ENCODE peak calls at places on chromosomes 1 and 21, in four cellular contexts. G, N, H and D are unnamed samples.
A peak's percentile ranks its signal among the peaks of the same experiment; 100 is the strongest.

GRCh38 chr1:212625781-212626450 is 17.4 kb downstream of the ATF3 start:
- DNase-seq in G (no peak), N (no peak), H (no peak), D (peak; percentile 41)

GRCh38 chr1:201137579-201138310 is 10.8 kb upstream of the ASCL5 start:
- DNase-seq in G (peak; percentile 97), N (no peak), H (peak; percentile 68), D (peak; percentile 3)

GRCh38 chr1:70224954-70225353 is 3.8 kb downstream of the SRSF11 start:
- DNase-seq in G (no peak), N (no peak), H (no peak), D (no peak)

GRCh38 chr1:111441573-111442192 is 7.4 kb downstream of the WDR77 start:
- DNase-seq in G (peak; percentile 25), N (peak; percentile 15), H (no peak), D (no peak)

GRCh38 chr21:37546299-37546908 is 179.8 kb downstream of the DYRK1A start:
- DNase-seq in G (no peak), N (no peak), H (no peak), D (no peak)

GRCh38 chr1:155104605-155105534 is 22.8 kb upstream of the EFNA1 start:
- DNase-seq in G (no peak), N (no peak), H (no peak), D (no peak)

GRCh38 chr21:38479641-38480515 is 18.4 kb downstream of the ERG start:
- DNase-seq in G (no peak), N (no peak), H (peak; percentile 100), D (no peak)

GRCh38 chr1:35112668-35113067 is 33.5 kb downstream of the ZMYM1 start:
- DNase-seq in G (peak; percentile 5), N (no peak), H (no peak), D (no peak)

DNA sequence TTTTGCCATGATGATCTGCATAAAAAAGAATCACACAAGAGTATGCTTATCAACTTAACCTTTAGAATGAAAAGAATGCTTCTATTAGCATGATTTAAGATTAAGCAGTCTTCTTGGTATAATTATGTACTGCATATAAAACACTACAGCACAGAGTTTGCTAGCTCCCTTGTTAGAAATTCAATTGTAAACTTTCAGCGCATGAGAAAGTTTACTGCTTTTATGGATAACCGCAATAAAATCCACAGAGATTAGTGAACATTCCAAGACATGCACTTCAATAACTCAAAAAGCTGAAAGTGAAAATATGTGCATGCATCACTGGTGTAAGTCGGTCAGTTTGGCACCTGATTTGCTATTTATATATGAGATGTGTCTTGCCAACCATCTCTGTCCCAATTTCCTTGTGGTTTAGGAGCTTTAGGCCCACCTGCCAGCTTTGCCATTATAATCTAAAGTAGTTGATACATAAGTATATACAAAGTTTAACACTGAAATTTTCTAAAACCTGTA is 16.9 kb downstream of the CCT8 start:
- DNase-seq in G (no peak), N (no peak), H (no peak), D (no peak)
- H2AFZ ChIP-seq in G (no peak overlapping the region), N (no peak overlapping the region), H (no peak overlapping the region), D (no peak overlapping the region)

DNA sequence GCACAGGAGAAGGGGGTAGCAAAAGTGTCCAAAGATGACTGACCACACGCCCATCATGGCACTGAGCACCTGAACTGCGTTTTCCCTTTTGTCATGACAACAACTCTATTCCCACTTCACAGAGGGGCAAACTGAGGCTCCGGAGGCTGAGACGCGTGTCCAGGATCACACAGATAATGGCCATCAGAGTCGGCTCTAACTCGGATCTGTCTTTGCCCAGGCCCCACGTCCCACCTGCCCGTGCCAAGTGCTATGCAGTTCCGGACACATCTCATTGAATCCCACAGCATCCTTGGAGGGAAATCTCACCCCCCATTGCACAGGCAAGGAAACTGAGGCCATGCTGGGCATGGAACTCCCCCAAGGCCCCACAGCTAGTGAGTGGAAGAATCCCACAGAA is 62.1 kb downstream of the MATN1 start:
- DNase-seq in G (no peak), N (no peak), H (no peak), D (no peak)
- H2AFZ ChIP-seq in G (no peak overlapping the region), N (no peak overlapping the region), H (no peak overlapping the region), D (no peak overlapping the region)

GRCh38 chr1:83689900-83690868 is 308.7 kb downstream of the TTLL7 start:
- DNase-seq in G (no peak), N (no peak), H (no peak), D (no peak)

GRCh38 chr1:83697220-83697619 is 301.7 kb downstream of the TTLL7 start:
- DNase-seq in G (no peak), N (no peak), H (no peak), D (no peak)

GRCh38 chr1:83694449-83694848 is 304.5 kb downstream of the TTLL7 start:
- DNase-seq in G (no peak), N (no peak), H (no peak), D (no peak)

GRCh38 chr1:83693409-83694126 is 305.4 kb downstream of the TTLL7 start:
- DNase-seq in G (no peak), N (peak; percentile 37), H (no peak), D (no peak)

DNA sequence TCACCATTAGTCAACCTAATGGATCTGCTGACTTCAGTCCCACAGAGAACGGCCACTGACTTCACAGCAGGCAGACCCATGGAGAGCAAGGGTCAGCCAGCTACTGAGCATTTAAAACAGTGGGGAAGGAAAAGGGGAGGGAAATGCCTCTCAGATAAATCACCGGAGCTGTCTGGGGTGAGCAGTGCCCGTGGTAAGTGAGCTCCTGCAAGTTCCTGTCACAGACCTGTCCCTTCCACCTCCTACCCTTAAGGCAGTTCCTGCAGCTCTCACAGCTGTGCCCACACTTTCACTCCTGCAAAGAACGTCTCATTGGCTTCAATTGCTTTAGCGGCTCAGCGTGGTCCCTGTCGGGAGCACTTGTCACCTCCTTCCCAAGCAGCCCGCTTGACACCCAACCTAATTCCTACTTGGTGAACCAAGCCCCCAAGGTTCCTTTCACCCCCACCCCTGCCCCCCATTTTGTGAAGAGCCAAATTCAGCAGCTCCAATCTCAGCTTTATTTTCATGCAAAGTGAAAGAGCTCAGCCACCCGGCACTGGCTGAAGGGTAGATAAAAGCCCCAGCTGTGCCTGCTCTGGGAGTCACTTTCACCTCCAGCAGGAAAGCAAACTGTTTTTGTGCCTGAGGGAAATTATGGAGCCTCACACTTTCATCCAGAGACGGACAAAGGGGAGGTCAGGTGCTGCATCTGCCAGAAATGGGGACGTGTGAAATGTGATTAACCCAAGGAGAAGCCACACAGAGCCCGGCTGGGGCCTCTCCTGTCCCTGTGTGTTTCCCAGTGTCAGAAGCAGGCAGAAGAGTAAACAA is 306.2 kb downstream of the TTLL7 start:
- DNase-seq in G (peak; percentile 0), N (peak; percentile 56), H (no peak), D (peak; percentile 55)
- H2AFZ ChIP-seq in G (peak overlapping the region; percentile 51), N (peak overlapping the region; percentile 71), H (no peak overlapping the region), D (no peak overlapping the region)

GRCh38 chr1:147902183-147902845 is at the start of gene GJA8:
- DNase-seq in G (no peak), N (no peak), H (no peak), D (peak; percentile 27)
- H2AFZ ChIP-seq in G (no peak within 1 kb of the TSS), N (no peak within 1 kb of the TSS), H (no peak within 1 kb of the TSS), D (no peak within 1 kb of the TSS)

GRCh38 chr1:211553549-211553948 is 25.4 kb downstream of the SLC30A1 start:
- DNase-seq in G (no peak), N (no peak), H (no peak), D (no peak)

GRCh38 chr1:211564084-211564483 is 14.9 kb downstream of the SLC30A1 start:
- DNase-seq in G (no peak), N (no peak), H (no peak), D (no peak)

GRCh38 chr1:211557894-211558625 is 20.9 kb downstream of the SLC30A1 start:
- DNase-seq in G (no peak), N (no peak), H (no peak), D (no peak)

GRCh38 chr1:211559222-211560010 is 19.5 kb downstream of the SLC30A1 start:
- DNase-seq in G (no peak), N (no peak), H (no peak), D (peak; percentile 19)
- H2AFZ ChIP-seq in G (no peak overlapping the region), N (peak overlapping the region; percentile 41), H (no peak overlapping the region), D (no peak overlapping the region)

GRCh38 chr1:214857716-214858115 is 224.8 kb upstream of the KCNK2 start:
- DNase-seq in G (no peak), N (no peak), H (no peak), D (no peak)
- H2AFZ ChIP-seq in G (no peak overlapping the region), N (no peak overlapping the region), H (no peak overlapping the region), D (no peak overlapping the region)